ENCODE peak calls at places on chromosomes 2 and 18, in seven cellular contexts. One of them, this sample, is unnamed.

GRCh38 chr18:58247363-58247834 is 203.4 kb downstream of the NEDD4L start:
- DNase-seq in kidney: no peak
- DNase-seq in heart left ventricle: peak; percentile 58
- DNase-seq in right lobe of liver: no peak
- DNase-seq in CD8-positive, alpha-beta T cell: no peak
- DNase-seq in Panc1: no peak
- DNase-seq in upper lobe of right lung: peak; percentile 58
- DNase-seq in this sample: no peak

GRCh38 chr18:49890041-49890440 is 76.7 kb upstream of the ACAA2 start:
- DNase-seq in kidney: no peak
- DNase-seq in heart left ventricle: no peak
- DNase-seq in right lobe of liver: no peak
- DNase-seq in CD8-positive, alpha-beta T cell: no peak
- DNase-seq in Panc1: no peak
- DNase-seq in upper lobe of right lung: peak; percentile 6
- DNase-seq in this sample: no peak

GRCh38 chr2:202848813-202849212 is 22.8 kb downstream of the ICA1L start:
- DNase-seq in kidney: no peak
- DNase-seq in heart left ventricle: no peak
- DNase-seq in right lobe of liver: no peak
- DNase-seq in CD8-positive, alpha-beta T cell: peak; percentile 6
- DNase-seq in Panc1: no peak
- DNase-seq in upper lobe of right lung: peak; percentile 77
- DNase-seq in this sample: no peak

GRCh38 chr18:78902795-78903435 is 76.7 kb upstream of the SALL3 start:
- DNase-seq in kidney: peak; percentile 39
- DNase-seq in heart left ventricle: no peak
- DNase-seq in right lobe of liver: no peak
- DNase-seq in CD8-positive, alpha-beta T cell: no peak
- DNase-seq in Panc1: no peak
- DNase-seq in upper lobe of right lung: peak; percentile 40
- DNase-seq in this sample: peak; percentile 47

GRCh38 chr2:50995610-50996009 is 36.3 kb downstream of the NRXN1 start:
- DNase-seq in kidney: no peak
- DNase-seq in heart left ventricle: no peak
- DNase-seq in right lobe of liver: no peak
- DNase-seq in CD8-positive, alpha-beta T cell: no peak
- DNase-seq in Panc1: no peak
- DNase-seq in upper lobe of right lung: no peak
- DNase-seq in this sample: no peak

GRCh38 chr2:167509585-167509984 is 621.3 kb downstream of the XIRP2 start:
- DNase-seq in kidney: no peak
- DNase-seq in heart left ventricle: no peak
- DNase-seq in right lobe of liver: no peak
- DNase-seq in CD8-positive, alpha-beta T cell: no peak
- DNase-seq in Panc1: peak; percentile 83
- DNase-seq in upper lobe of right lung: no peak
- DNase-seq in this sample: no peak

GRCh38 chr18:37861981-37862380 is 296.4 kb upstream of the CELF4 start:
- DNase-seq in kidney: no peak
- DNase-seq in heart left ventricle: no peak
- DNase-seq in right lobe of liver: no peak
- DNase-seq in CD8-positive, alpha-beta T cell: no peak
- DNase-seq in Panc1: no peak
- DNase-seq in upper lobe of right lung: no peak
- DNase-seq in this sample: no peak

GRCh38 chr2:15334650-15335326 is 226.3 kb downstream of the NBAS start:
- DNase-seq in kidney: no peak
- DNase-seq in heart left ventricle: no peak
- DNase-seq in right lobe of liver: no peak
- DNase-seq in CD8-positive, alpha-beta T cell: no peak
- DNase-seq in Panc1: no peak
- DNase-seq in upper lobe of right lung: no peak
- DNase-seq in this sample: no peak

GRCh38 chr2:37414470-37414949 is 70.1 kb downstream of the QPCT start:
- DNase-seq in kidney: no peak
- DNase-seq in heart left ventricle: no peak
- DNase-seq in right lobe of liver: no peak
- DNase-seq in CD8-positive, alpha-beta T cell: no peak
- DNase-seq in Panc1: peak; percentile 64
- DNase-seq in upper lobe of right lung: no peak
- DNase-seq in this sample: no peak

GRCh38 chr2:71261534-71261933 is 34.6 kb upstream of the PAIP2B start:
- DNase-seq in kidney: no peak
- DNase-seq in heart left ventricle: no peak
- DNase-seq in right lobe of liver: no peak
- DNase-seq in CD8-positive, alpha-beta T cell: no peak
- DNase-seq in Panc1: no peak
- DNase-seq in upper lobe of right lung: no peak
- DNase-seq in this sample: no peak

GRCh38 chr2:174051741-174052638 is 86.8 kb upstream of the SP3 start:
- DNase-seq in kidney: no peak
- DNase-seq in heart left ventricle: no peak
- DNase-seq in right lobe of liver: no peak
- DNase-seq in CD8-positive, alpha-beta T cell: no peak
- DNase-seq in Panc1: no peak
- DNase-seq in upper lobe of right lung: no peak
- DNase-seq in this sample: no peak

GRCh38 chr2:15761056-15761455 is 169.4 kb downstream of the DDX1 start:
- DNase-seq in kidney: no peak
- DNase-seq in heart left ventricle: no peak
- DNase-seq in right lobe of liver: no peak
- DNase-seq in CD8-positive, alpha-beta T cell: no peak
- DNase-seq in Panc1: no peak
- DNase-seq in upper lobe of right lung: no peak
- DNase-seq in this sample: peak; percentile 21

GRCh38 chr2:6826081-6826913 is 39.4 kb downstream of the CMPK2 start:
- DNase-seq in kidney: no peak
- DNase-seq in heart left ventricle: no peak
- DNase-seq in right lobe of liver: no peak
- DNase-seq in CD8-positive, alpha-beta T cell: peak; percentile 51
- DNase-seq in Panc1: peak; percentile 46
- DNase-seq in upper lobe of right lung: no peak
- DNase-seq in this sample: no peak

DNA sequence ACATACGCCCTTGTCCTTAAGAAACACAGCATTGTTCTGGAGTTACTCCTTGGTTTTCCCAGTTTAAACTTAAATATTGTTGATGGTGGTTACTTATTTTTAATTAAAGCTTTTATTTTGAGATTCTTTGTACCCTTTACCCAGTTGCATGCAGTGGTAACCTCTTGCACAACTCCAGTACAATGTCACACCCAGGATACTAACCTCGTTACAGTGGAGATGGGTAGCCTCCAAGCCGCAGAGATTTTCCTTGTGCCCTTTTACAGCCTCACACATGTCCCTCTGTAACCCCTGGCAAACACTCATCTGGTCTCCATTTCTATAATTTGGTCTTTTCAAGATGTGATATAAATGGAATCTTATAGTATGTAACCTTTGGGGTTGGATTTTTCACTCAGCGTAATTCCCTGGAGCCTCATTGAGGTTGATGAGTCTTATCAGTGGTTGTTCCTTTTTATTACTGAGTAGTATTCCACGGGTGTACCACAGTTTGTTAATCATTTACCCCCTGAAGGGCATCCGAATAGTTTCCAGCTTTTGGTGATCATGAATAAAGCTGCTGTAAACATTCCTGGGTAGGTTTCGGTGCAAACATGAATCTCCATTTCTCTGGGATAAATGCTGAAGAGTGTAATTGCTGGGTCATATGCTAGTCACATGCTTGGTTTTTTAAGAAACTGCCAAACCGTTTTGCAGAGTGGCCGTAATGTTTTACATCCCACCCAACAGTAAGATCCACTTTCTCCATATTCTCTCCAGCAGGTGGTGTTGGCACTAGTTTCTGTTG is 68.5 kb downstream of the DGKD start:
- DNase-seq in kidney: no peak
- DNase-seq in heart left ventricle: no peak
- DNase-seq in right lobe of liver: no peak
- DNase-seq in CD8-positive, alpha-beta T cell: no peak
- DNase-seq in Panc1: no peak
- DNase-seq in upper lobe of right lung: peak; percentile 7
- DNase-seq in this sample: peak; percentile 34
- H3K27ac ChIP-seq in kidney: no peak overlapping the region
- H3K27ac ChIP-seq in heart left ventricle: no peak overlapping the region
- H3K27ac ChIP-seq in right lobe of liver: no peak overlapping the region
- H3K27ac ChIP-seq in CD8-positive, alpha-beta T cell: peak overlapping the region; percentile 51
- H3K27ac ChIP-seq in Panc1: peak overlapping the region; percentile 80
- H3K27ac ChIP-seq in upper lobe of right lung: peak overlapping the region; percentile 70
- H3K27ac ChIP-seq in this sample: peak overlapping the region; percentile 93

DNA sequence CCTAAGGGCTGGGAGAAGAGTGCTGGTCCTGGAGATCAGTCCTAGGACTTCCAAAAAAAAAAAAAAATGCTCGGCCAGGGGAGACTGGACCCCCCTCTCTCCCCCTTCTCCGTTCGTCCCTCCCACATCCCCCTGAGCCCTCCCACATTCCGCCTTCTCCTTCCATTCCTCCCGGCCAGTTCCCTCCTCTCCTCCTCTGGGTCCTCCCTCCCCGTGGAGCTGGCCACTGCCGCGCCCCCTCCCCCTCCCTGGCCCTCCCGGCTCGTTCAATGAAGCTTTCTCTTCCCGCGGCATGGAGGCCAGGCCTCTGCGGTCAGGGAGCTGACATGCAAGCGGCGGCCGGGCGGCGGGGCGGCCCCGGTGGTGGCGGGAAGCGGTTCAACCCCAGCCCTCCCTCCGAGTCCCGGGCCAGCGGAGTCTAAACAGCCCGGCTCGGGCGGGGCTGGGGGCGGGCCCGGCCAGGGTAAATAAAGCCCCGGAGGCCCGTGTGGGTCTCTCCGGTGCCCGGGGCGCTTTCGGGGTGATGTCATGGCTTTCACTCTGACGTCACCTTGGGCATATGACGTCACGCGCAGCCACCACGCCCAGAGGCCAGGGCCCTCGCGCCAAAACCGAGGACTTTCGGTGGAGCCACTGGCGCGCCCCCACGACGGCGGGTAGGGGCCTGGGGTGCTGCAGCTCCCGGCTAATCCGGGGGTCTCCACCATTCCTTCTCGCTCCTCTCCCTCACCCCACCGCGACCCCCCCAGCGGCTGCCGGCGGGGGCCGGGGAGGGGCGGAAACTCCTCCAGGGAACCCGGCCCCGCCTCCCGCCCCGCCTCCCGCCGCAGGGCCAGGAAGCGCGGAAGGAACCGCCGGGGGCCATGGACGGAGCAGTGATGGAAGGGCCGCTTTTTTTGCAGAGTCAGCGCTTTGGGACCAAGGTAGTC is at the start of the genes DOK1 and LOXL3:
- DNase-seq in kidney: peak; percentile 95
- DNase-seq in heart left ventricle: peak; percentile 95
- DNase-seq in right lobe of liver: peak; percentile 85
- DNase-seq in CD8-positive, alpha-beta T cell: peak; percentile 81
- DNase-seq in Panc1: no peak
- DNase-seq in upper lobe of right lung: peak; percentile 95
- DNase-seq in this sample: peak; percentile 88
- H3K4me3 ChIP-seq in kidney: peak within 1 kb of the TSS; percentile 80
- H3K4me3 ChIP-seq in heart left ventricle: peak within 1 kb of the TSS; percentile 87
- H3K4me3 ChIP-seq in right lobe of liver: peak within 1 kb of the TSS; percentile 59
- H3K4me3 ChIP-seq in CD8-positive, alpha-beta T cell: peak within 1 kb of the TSS; percentile 100
- H3K4me3 ChIP-seq in Panc1: peak within 1 kb of the TSS; percentile 83
- H3K4me3 ChIP-seq in upper lobe of right lung: peak within 1 kb of the TSS; percentile 88
- H3K4me3 ChIP-seq in this sample: peak within 1 kb of the TSS; percentile 71

DNA sequence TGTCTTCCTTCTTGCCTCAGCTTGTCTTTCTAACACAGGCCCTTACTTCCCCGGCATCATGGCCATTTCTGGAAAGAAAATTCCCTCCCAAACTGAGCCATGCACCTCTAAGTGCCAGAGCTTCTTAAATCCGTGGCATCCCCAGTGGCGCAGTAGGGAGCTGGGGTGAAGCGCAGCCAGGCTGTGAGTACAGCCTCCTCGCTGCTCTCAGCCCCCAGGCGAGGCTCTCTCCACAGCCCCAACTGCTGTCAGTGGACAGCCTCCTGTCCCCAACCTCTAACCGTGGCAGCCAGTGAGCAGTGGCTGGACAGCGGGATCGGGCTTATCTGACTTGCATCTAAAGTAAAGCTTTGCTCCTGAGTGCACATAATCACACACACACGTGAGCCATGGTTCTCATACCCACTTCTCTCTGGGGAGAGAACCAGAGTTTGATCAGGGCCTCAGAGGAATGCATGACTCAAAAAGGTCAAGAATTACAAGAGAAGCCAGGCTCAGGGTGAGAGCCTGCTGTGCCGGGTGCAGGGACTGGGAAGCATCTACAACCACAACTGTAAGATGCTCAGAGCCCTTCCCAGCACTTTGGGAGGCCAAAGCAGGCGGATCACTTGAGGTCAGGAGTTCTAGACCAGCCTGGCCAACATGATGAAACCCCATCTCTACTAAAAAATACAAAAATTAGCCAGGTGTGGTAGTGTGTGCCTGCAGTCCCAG is 50.7 kb downstream of the SFXN5 start:
- DNase-seq in kidney: no peak
- DNase-seq in heart left ventricle: no peak
- DNase-seq in right lobe of liver: no peak
- DNase-seq in CD8-positive, alpha-beta T cell: no peak
- DNase-seq in Panc1: peak; percentile 84
- DNase-seq in upper lobe of right lung: no peak
- DNase-seq in this sample: peak; percentile 32
- H3K27ac ChIP-seq in kidney: peak overlapping the region; percentile 47
- H3K27ac ChIP-seq in heart left ventricle: no peak overlapping the region
- H3K27ac ChIP-seq in right lobe of liver: peak overlapping the region; percentile 58
- H3K27ac ChIP-seq in CD8-positive, alpha-beta T cell: no peak overlapping the region
- H3K27ac ChIP-seq in Panc1: peak overlapping the region; percentile 25
- H3K27ac ChIP-seq in upper lobe of right lung: no peak overlapping the region
- H3K27ac ChIP-seq in this sample: no peak overlapping the region

DNA sequence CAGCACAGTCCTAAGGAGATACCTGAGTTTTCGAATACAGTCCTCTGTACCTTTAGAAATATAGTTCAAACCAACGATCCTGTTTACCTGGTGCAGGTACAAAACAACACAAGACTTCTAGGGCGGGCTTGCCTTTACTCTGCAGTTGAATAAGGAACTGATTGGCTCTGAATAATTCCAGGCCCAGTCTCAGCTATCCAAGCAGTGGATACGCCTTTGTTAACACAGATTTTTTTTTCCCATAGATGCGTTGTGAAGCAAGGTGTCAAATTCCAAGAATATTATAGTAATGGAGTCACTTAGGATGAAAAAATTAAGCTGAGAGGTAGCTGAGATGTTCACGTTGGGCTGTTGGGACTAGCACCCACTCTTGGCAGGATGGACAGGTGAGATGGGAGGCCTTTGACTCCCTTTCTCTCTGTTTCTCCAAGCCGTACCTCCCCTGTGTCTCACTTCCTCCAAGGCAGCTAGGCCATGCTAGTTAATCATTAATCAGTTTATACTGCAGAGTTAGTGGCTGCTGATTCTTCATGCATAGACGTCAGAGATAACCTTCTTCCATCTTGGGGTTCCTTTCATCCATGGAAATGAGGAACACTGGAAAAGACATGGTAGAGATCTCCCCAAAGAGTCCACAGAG is 380.8 kb upstream of the ACVR2A start:
- DNase-seq in kidney: no peak
- DNase-seq in heart left ventricle: no peak
- DNase-seq in right lobe of liver: no peak
- DNase-seq in CD8-positive, alpha-beta T cell: no peak
- DNase-seq in Panc1: no peak
- DNase-seq in upper lobe of right lung: no peak
- DNase-seq in this sample: no peak
- H3K4me3 ChIP-seq in kidney: peak overlapping the region; percentile 18
- H3K4me3 ChIP-seq in heart left ventricle: no peak overlapping the region
- H3K4me3 ChIP-seq in right lobe of liver: no peak overlapping the region
- H3K4me3 ChIP-seq in CD8-positive, alpha-beta T cell: no peak overlapping the region
- H3K4me3 ChIP-seq in Panc1: no peak overlapping the region
- H3K4me3 ChIP-seq in upper lobe of right lung: no peak overlapping the region
- H3K4me3 ChIP-seq in this sample: no peak overlapping the region